ENCODE peak calls at places on chromosomes 7 and 10, in four cellular contexts. P, Y, W and D are unnamed samples.
A peak's percentile ranks its signal among the peaks of the same experiment; 100 is the strongest.

GRCh38 chr7:79096361-79096805 is 357.1 kb downstream of the MAGI2 start:
- DNase-seq in P (no peak), W (no peak), Y (no peak), D (no peak)

GRCh38 chr10:118407742-118408141 is 65.6 kb upstream of the FAM204A start:
- DNase-seq in W (no peak), P (no peak), Y (no peak), D (no peak)

GRCh38 chr10:119299531-119299930 is 92.2 kb downstream of the GRK5 start:
- DNase-seq in Y (no peak), W (no peak), P (no peak), D (no peak)

GRCh38 chr7:40885503-40885902 is 750.7 kb downstream of the SUGCT start:
- DNase-seq in W (no peak), P (no peak), Y (peak; percentile 44), D (no peak)

GRCh38 chr10:110492069-110492782 is 5.5 kb upstream of the DUSP5 start:
- DNase-seq in W (no peak), P (no peak), Y (no peak), D (no peak)

GRCh38 chr10:5560844-5561703 is 36.3 kb downstream of the CALML3 start:
- DNase-seq in W (no peak), Y (no peak), P (no peak), D (no peak)

GRCh38 chr7:158957921-158958471 is 101.6 kb downstream of the DYNC2I1 start:
- DNase-seq in W (no peak), Y (peak; percentile 80), P (no peak), D (no peak)

GRCh38 chr10:117503170-117503885 is 39.2 kb upstream of the EMX2 start:
- DNase-seq in W (peak; percentile 19), P (no peak), Y (no peak), D (no peak)

GRCh38 chr7:131108212-131108980 is 219.3 kb upstream of the MKLN1 start:
- DNase-seq in P (no peak), Y (no peak), W (no peak), D (peak; percentile 64)

GRCh38 chr7:118148930-118149329 is 35.0 kb upstream of the LSM8 start:
- DNase-seq in Y (no peak), P (no peak), W (no peak), D (no peak)

GRCh38 chr7:105766421-105767191 is 109.8 kb downstream of the ATXN7L1 start:
- DNase-seq in W (no peak), Y (no peak), P (no peak), D (no peak)

GRCh38 chr10:73771722-73772279 is 10.0 kb upstream of the CHCHD1 start:
- DNase-seq in Y (peak; percentile 88), W (peak; percentile 51), P (peak; percentile 82), D (peak; percentile 91)

GRCh38 chr10:98339790-98340189 is 71.8 kb upstream of the LOXL4 start:
- DNase-seq in W (no peak), Y (no peak), P (no peak), D (no peak)

GRCh38 chr7:23168111-23168885 is 13.6 kb upstream of the NUP42 start:
- DNase-seq in Y (no peak), P (no peak), W (no peak), D (no peak)

GRCh38 chr10:95567903-95568630 is 6.9 kb upstream of the SORBS1 start:
- DNase-seq in P (no peak), Y (no peak), W (no peak), D (no peak)

GRCh38 chr7:1499367-1500029 is 4.7 kb downstream of the INTS1 start:
- DNase-seq in P (no peak), W (no peak), Y (no peak), D (no peak)

GRCh38 chr10:55966131-55966530 is 394.9 kb downstream of the ZWINT start:
- DNase-seq in P (no peak), Y (no peak), W (no peak), D (no peak)

GRCh38 chr7:44765579-44766415 is 17.1 kb downstream of the ZMIZ2 start:
- DNase-seq in P (no peak), Y (no peak), W (no peak), D (no peak)

GRCh38 chr7:152904698-152905097 is 145.1 kb downstream of the ACTR3B start:
- DNase-seq in Y (no peak), P (no peak), W (no peak), D (no peak)

GRCh38 chr10:73793456-73793855 is 8.1 kb downstream of the ZSWIM8 start:
- DNase-seq in Y (no peak), W (no peak), P (no peak), D (peak; percentile 35)

GRCh38 chr7:148982596-148983219 is 45.6 kb downstream of the PDIA4 start:
- DNase-seq in P (no peak), W (no peak), Y (no peak), D (peak; percentile 41)

GRCh38 chr10:127877701-127878100 is 15.0 kb downstream of the CLRN3 start:
- DNase-seq in W (no peak), P (no peak), Y (no peak), D (no peak)

GRCh38 chr10:49534670-49535381 is 4.1 kb downstream of the ERCC6 start:
- DNase-seq in Y (no peak), W (no peak), P (no peak), D (no peak)

GRCh38 chr7:532379-533143 is 12.9 kb upstream of the PDGFA start:
- DNase-seq in P (no peak), W (no peak), Y (no peak), D (no peak)

GRCh38 chr10:2936816-2937215 is 130.5 kb upstream of the PFKP start:
- DNase-seq in Y (no peak), P (no peak), W (no peak), D (no peak)

GRCh38 chr7:31648288-31648687 is 38.7 kb upstream of the PPP1R17 start:
- DNase-seq in W (no peak), P (no peak), Y (no peak), D (no peak)

GRCh38 chr10:58756126-58756525 is 243.5 kb downstream of the BICC1 start:
- DNase-seq in W (no peak), Y (no peak), P (no peak), D (no peak)

GRCh38 chr7:97694355-97694754 is 37.5 kb upstream of the TAC1 start:
- DNase-seq in W (no peak), P (no peak), Y (no peak), D (no peak)

GRCh38 chr10:48653944-48654698 is 30.6 kb upstream of the WDFY4 start:
- DNase-seq in W (no peak), Y (no peak), P (no peak), D (no peak)

GRCh38 chr7:26653430-26653911 is 210.9 kb downstream of the SKAP2 start:
- DNase-seq in P (no peak), W (no peak), Y (peak; percentile 93), D (no peak)

GRCh38 chr7:20280475-20281351 is 50.0 kb upstream of the ITGB8 start:
- DNase-seq in P (no peak), W (peak; percentile 31), Y (no peak), D (no peak)

GRCh38 chr7:135355377-135356048 is 121.9 kb downstream of the STRA8 start:
- DNase-seq in Y (no peak), P (no peak), W (no peak), D (no peak)

GRCh38 chr7:135349746-135350145 is 116.1 kb downstream of the STRA8 start:
- DNase-seq in P (no peak), Y (no peak), W (no peak), D (no peak)

GRCh38 chr7:135353832-135354231 is 120.2 kb downstream of the STRA8 start:
- DNase-seq in Y (no peak), P (peak; percentile 37), W (no peak), D (no peak)

DNA sequence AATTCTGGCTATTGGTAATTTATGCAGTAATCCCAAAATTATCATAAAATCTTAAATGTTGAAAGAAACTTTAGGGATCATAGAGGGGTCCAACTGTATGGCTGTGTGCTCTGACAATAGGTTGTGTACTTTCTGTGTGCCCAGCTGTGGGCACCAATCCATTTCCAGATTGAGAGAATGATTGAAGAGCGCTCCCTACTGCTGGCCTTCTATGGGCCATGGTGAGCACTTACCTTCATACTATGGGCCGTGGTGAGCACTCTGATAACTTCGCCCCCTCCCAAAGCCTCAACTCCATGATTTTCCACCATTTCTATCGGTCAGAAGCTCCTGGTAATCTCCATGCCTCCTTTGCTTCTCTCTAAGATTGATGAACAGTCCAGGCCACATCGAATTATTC is 118.6 kb downstream of the STRA8 start:
- DNase-seq in W (no peak), P (no peak), Y (no peak), D (no peak)
- TF ChIP-seq CTCF in W (no peak), P (no peak), Y (no peak), D (no peak)

GRCh38 chr10:100668001-100668400 is 77.4 kb upstream of the PAX2 start:
- DNase-seq in Y (no peak), P (no peak), W (no peak), D (no peak)
- TF ChIP-seq CTCF in Y (no peak), P (no peak), W (no peak), D (no peak)

GRCh38 chr10:103042129-103042528 is 124.0 kb downstream of the CNNM2 start:
- DNase-seq in P (no peak), Y (no peak), W (no peak), D (no peak)

GRCh38 chr10:103044942-103045489 is 126.9 kb downstream of the CNNM2 start:
- DNase-seq in Y (no peak), W (peak; percentile 67), P (no peak), D (no peak)

GRCh38 chr10:103040424-103040823 is 122.3 kb downstream of the CNNM2 start:
- DNase-seq in W (peak; percentile 12), P (no peak), Y (no peak), D (no peak)

GRCh38 chr10:103041391-103041790 is 123.3 kb downstream of the CNNM2 start:
- DNase-seq in P (no peak), Y (no peak), W (no peak), D (no peak)

GRCh38 chr10:103042908-103043307 is 124.8 kb downstream of the CNNM2 start:
- DNase-seq in P (no peak), W (no peak), Y (no peak), D (no peak)
- TF ChIP-seq CTCF in P (no peak), W (no peak), Y (no peak), D (no peak)

GRCh38 chr7:42843209-42843800 is 68.6 kb downstream of the C7orf25 start:
- DNase-seq in P (peak; percentile 13), Y (peak; percentile 56), W (no peak), D (no peak)
- TF ChIP-seq CTCF in P (peak; percentile 63), Y (peak; percentile 53), W (peak; percentile 65), D (peak; percentile 51)

GRCh38 chr10:33129181-33129928 is 171.3 kb upstream of the ITGB1 start:
- DNase-seq in P (peak; percentile 42), W (peak; percentile 93), Y (no peak), D (peak; percentile 56)
- TF ChIP-seq CTCF in P (no peak), W (peak; percentile 32), Y (no peak), D (no peak)